ENCODE peak calls at places on chromosomes 13 and 19, in four cellular contexts. B, I, L and S are unnamed samples. For H3K36me3, the result is how much of the 10 kb centered on the place peaks cover.

GRCh38 chr13:66114127-66114526 is 1116.0 kb downstream of the PCDH9 start:
- DNase-seq in B (no peak), I (no peak), L (no peak), S (no peak)

GRCh38 chr19:31610036-31610435 is 260.8 kb upstream of the TSHZ3 start:
- DNase-seq in B (no peak), I (no peak), L (no peak), S (no peak)

GRCh38 chr13:79477968-79478367 is 3.0 kb upstream of the NDFIP2 start:
- DNase-seq in B (peak), I (no peak), L (no peak), S (no peak)

GRCh38 chr13:35600137-35600536 is 123.6 kb upstream of the MAB21L1 start:
- DNase-seq in B (no peak), I (no peak), L (no peak), S (no peak)

GRCh38 chr13:110458017-110458416 is 103.5 kb downstream of the RAB20 start:
- DNase-seq in B (no peak), I (no peak), L (no peak), S (no peak)

GRCh38 chr19:15717781-15718180 is 10.0 kb upstream of the OR10H2 start:
- DNase-seq in B (no peak), I (no peak), L (no peak), S (no peak)

GRCh38 chr19:15198006-15198356 is 2.8 kb downstream of the NOTCH3 start:
- DNase-seq in B (no peak), I (no peak), L (no peak), S (no peak)

GRCh38 chr13:34078334-34078999 is 260.5 kb downstream of the RFC3 start:
- DNase-seq in B (no peak), I (no peak), L (no peak), S (no peak)

GRCh38 chr13:27174766-27175455 is 3.3 kb upstream of the USP12 start:
- DNase-seq in B (no peak), I (no peak), L (peak), S (no peak)

GRCh38 chr19:19538077-19538764 is at the start of gene CILP2:
- DNase-seq in B (peak), I (no peak), L (peak), S (peak)

GRCh38 chr19:46077815-46078167 is 37.0 kb upstream of the IGFL4 start:
- DNase-seq in B (no peak), I (no peak), L (no peak), S (no peak)

GRCh38 chr19:8639821-8640401 is 9.5 kb downstream of the NFILZ start:
- DNase-seq in B (peak), I (no peak), L (no peak), S (no peak)

GRCh38 chr19:49338691-49339363 is 3.6 kb downstream of the CD37 start:
- DNase-seq in B (peak), I (peak), L (peak), S (peak)

GRCh38 chr19:16143399-16144215 is at the start of gene HSH2D:
- DNase-seq in B (no peak), I (no peak), L (peak), S (peak)

GRCh38 chr19:47598407-47599349 is 10.3 kb upstream of the BICRA start:
- DNase-seq in B (peak), I (no peak), L (no peak), S (no peak)

GRCh38 chr13:32079586-32079985 is 48.0 kb downstream of the FRY start:
- DNase-seq in B (no peak), I (no peak), L (no peak), S (no peak)

GRCh38 chr19:35346193-35347052 is 1.3 kb upstream of the FFAR1 start:
- DNase-seq in B (no peak), I (no peak), L (peak), S (peak)

GRCh38 chr19:12733369-12733896 is 1.1 kb downstream of the TRIR start:
- DNase-seq in B (peak), I (no peak), L (peak), S (no peak)

GRCh38 chr19:4534836-4535658 is at the start of gene PLIN5:
- DNase-seq in B (peak), I (no peak), L (peak), S (peak)
- H3K27ac ChIP-seq in B (no peak), I (no peak), L (no peak), S (peak)

GRCh38 chr19:55044286-55044685 is 6.2 kb upstream of the GP6 start:
- DNase-seq in B (no peak), I (no peak), L (no peak), S (no peak)
- H3K36me3 ChIP-seq in B (under half), I (under half), L (under half), S (under half)

DNA sequence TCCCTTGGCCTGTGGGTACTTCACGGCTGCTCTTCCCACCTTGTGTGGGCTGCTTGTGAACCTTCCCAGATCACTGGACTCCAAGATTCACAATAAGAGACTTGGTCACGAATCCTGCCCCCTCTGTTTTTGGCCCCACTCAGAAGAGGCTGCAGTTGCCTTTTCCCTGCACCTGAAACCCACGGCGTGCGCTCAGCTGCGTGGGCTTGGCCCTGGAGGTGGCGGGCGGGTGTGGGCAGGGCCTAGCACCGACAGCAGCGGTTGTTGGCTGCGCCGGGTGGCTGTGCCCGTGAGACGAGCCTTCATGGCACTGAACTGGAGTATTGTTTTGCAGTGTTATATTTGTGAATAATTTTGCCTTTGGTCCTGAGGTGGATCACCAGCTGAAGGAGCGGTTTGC is 33.8 kb downstream of the PLEKHJ1 start:
- DNase-seq in B (no peak), I (no peak), L (no peak), S (no peak)
- H3K27ac ChIP-seq in B (no peak), I (no peak), L (no peak), S (no peak)

GRCh38 chr19:6539514-6539913 is 8.7 kb downstream of the TNFSF9 start:
- DNase-seq in B (no peak), I (no peak), L (peak), S (no peak)
- H3K36me3 ChIP-seq in B (under half), I (under half), L (under half), S (under half)

GRCh38 chr19:18320865-18321728 is 1.8 kb downstream of the LSM4 start:
- DNase-seq in B (no peak), I (no peak), L (no peak), S (no peak)

GRCh38 chr19:18319591-18320135 is 3.2 kb downstream of the LSM4 start:
- DNase-seq in B (no peak), I (no peak), L (no peak), S (no peak)

GRCh38 chr19:18322318-18322758 is 538 bp downstream of the LSM4 start:
- DNase-seq in B (peak), I (no peak), L (peak), S (no peak)

GRCh38 chr19:18321729-18322091 is 1.2 kb downstream of the LSM4 start:
- DNase-seq in B (no peak), I (no peak), L (no peak), S (no peak)

DNA sequence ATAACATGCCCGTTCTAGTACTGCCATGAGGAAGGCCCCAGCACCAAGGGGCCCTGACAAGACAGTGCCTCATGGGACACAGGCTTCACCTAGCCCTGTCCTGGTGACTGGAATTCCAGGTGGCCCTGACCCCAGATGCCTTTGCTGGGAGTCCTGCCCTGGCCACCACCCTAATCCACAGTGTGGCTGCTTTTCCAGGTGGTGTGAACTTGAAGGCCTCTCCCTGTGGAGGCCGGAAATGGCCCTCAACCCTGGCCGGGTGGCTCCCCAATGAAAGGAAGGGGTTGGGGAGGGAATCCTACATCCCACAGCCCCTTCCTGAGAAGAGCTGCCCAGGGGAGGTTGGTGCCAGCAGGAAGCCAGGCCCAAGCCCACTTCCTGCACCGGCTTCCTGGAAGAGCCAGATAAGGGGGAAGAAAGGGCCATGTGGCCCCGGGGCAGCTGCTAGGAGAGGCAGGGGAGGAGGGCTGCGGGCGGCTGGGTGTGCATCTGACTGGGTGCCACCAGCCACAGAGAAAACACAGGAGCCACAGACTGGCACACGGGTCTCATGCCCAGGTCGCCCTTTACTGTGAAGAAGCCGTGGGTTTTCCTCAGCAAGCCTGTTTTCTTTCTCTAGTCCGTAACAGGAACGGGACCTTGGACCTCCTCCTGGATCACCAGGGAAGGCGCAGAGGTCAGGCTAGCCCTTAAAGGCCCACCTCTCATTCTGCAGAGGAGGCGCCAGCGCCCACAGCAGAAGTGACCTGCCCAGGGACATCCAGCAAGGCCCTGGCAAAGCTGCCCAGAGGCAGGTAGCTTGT is 4.7 kb downstream of the LSM4 start:
- DNase-seq in B (no peak), I (no peak), L (no peak), S (no peak)
- H3K27ac ChIP-seq in B (no peak), I (peak), L (no peak), S (peak)

DNA sequence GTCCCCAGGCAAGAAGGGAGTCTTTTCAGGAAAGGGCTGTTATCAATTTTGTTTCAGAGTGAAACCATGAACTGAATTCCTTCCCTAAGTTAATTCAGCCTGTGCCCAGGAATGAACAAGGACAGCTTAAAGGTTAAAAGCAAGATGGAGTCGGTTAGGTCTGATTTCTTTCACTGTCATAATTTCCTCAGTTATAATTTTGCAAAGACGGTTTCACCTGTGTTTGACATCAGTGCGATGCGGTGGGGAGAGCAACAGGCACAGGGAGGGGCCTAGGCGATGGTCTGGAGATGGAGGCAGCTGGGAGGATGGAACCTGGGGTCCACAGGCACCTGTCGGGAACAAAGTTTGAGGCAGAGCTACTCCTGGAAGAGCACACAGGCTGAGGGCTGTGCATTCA is 5.9 kb upstream of the ZNF552 start:
- DNase-seq in B (no peak), I (no peak), L (no peak), S (no peak)
- H3K36me3 ChIP-seq in B (under half), I (under half), L (under half), S (under half)